ENCODE peak calls at places on chromosomes 6 and 20, in four cellular contexts. One of them, this sample, is unnamed.
A peak's percentile ranks its signal among the peaks of the same experiment; 100 is the strongest.

GRCh38 chr6:7241709-7242645 is 71.0 kb downstream of the SSR1 start:
- DNase-seq in mesendoderm: no peak
- DNase-seq in CD8-positive, alpha-beta T cell: no peak
- DNase-seq in fibroblast of mammary gland: no peak
- DNase-seq in this sample: no peak

GRCh38 chr20:46118481-46119020 is 437 bp downstream of the CD40 start:
- DNase-seq in CD8-positive, alpha-beta T cell: no peak
- DNase-seq in fibroblast of mammary gland: peak; percentile 8
- DNase-seq in mesendoderm: peak; percentile 59
- DNase-seq in this sample: no peak

GRCh38 chr20:43895235-43895634 is 19.4 kb upstream of the TOX2 start:
- DNase-seq in CD8-positive, alpha-beta T cell: no peak
- DNase-seq in fibroblast of mammary gland: peak; percentile 85
- DNase-seq in mesendoderm: no peak
- DNase-seq in this sample: no peak

GRCh38 chr6:81894286-81894685 is 141.8 kb upstream of the TENT5A start:
- DNase-seq in mesendoderm: no peak
- DNase-seq in fibroblast of mammary gland: peak; percentile 85
- DNase-seq in CD8-positive, alpha-beta T cell: no peak
- DNase-seq in this sample: no peak

GRCh38 chr6:110039996-110040383 is 61.9 kb downstream of the GPR6 start:
- DNase-seq in CD8-positive, alpha-beta T cell: peak; percentile 32
- DNase-seq in mesendoderm: peak; percentile 59
- DNase-seq in fibroblast of mammary gland: peak; percentile 24
- DNase-seq in this sample: peak; percentile 37

GRCh38 chr6:139369068-139369467 is 5.4 kb downstream of the CITED2 start:
- DNase-seq in CD8-positive, alpha-beta T cell: no peak
- DNase-seq in mesendoderm: peak; percentile 96
- DNase-seq in fibroblast of mammary gland: no peak
- DNase-seq in this sample: no peak

GRCh38 chr6:1952726-1953360 is 292.6 kb downstream of the GMDS start:
- DNase-seq in mesendoderm: peak; percentile 65
- DNase-seq in fibroblast of mammary gland: peak; percentile 99
- DNase-seq in CD8-positive, alpha-beta T cell: no peak
- DNase-seq in this sample: no peak

GRCh38 chr20:26243731-26244130 is 547.1 kb upstream of the ZNF337 start:
- DNase-seq in CD8-positive, alpha-beta T cell: no peak
- DNase-seq in mesendoderm: no peak
- DNase-seq in fibroblast of mammary gland: no peak
- DNase-seq in this sample: no peak

GRCh38 chr20:8673116-8673515 is 395.8 kb upstream of the PLCB4 start:
- DNase-seq in mesendoderm: no peak
- DNase-seq in CD8-positive, alpha-beta T cell: no peak
- DNase-seq in fibroblast of mammary gland: no peak
- DNase-seq in this sample: no peak

GRCh38 chr6:154555075-154555677 is 44.7 kb upstream of the CNKSR3 start:
- DNase-seq in mesendoderm: peak; percentile 64
- DNase-seq in fibroblast of mammary gland: no peak
- DNase-seq in CD8-positive, alpha-beta T cell: no peak
- DNase-seq in this sample: no peak

DNA sequence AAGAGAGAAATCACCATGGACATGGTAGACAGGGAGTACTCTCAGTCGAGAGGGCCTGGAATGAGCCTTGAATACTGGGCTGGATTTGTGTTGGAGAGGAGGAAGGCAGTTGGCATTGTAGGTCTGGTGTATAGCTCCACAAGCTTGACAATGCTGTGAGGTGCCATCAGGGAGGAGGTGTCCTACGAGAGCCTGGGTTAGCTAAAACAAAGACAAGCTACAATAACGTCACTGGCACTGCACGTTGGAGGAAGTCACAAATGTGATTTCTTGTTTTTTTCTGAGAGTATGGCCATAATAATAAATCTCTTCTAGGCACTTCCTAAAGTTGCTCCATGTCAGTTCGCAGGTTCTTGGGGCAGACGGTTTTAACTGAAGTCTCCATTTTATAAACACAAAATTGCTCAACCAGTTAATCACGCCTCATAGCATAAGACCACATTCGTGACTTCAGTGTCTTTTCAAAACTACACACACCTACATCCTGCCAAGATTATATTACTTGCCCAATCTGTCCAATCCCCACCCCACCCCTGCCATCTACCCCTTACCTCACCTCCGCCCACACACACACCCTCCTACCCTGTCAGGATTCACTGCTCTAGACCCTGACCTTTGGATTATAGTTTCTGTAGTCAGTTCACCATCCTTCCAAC is 4.4 kb upstream of the HLA-DMB start:
- DNase-seq in fibroblast of mammary gland: peak; percentile 6
- DNase-seq in CD8-positive, alpha-beta T cell: no peak
- DNase-seq in mesendoderm: no peak
- DNase-seq in this sample: no peak
- H3K4me3 ChIP-seq in fibroblast of mammary gland: no peak overlapping the region
- H3K4me3 ChIP-seq in CD8-positive, alpha-beta T cell: no peak overlapping the region
- H3K4me3 ChIP-seq in mesendoderm: no peak overlapping the region
- H3K4me3 ChIP-seq in this sample: no peak overlapping the region

DNA sequence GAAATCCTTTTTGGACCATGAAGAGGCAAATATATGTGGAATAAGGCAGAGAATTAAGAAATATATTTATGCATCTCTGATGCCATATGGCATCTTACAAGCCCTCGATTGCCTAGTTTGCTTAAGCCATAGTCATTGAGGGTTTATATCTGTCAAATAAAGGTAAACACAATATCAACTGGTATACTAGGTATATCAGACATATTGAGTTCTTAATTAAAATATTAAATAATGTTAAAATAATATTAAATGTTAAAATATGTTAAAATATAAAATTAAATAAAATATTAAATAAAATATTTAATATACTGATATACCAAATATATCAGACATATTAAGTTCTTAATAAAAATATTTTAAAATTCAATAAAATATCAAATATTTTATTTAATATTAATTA is 567.4 kb upstream of the PTCHD4 start:
- DNase-seq in mesendoderm: no peak
- DNase-seq in CD8-positive, alpha-beta T cell: no peak
- DNase-seq in fibroblast of mammary gland: no peak
- DNase-seq in this sample: no peak
- H3K4me3 ChIP-seq in mesendoderm: no peak overlapping the region
- H3K4me3 ChIP-seq in CD8-positive, alpha-beta T cell: no peak overlapping the region
- H3K4me3 ChIP-seq in fibroblast of mammary gland: no peak overlapping the region
- H3K4me3 ChIP-seq in this sample: no peak overlapping the region

GRCh38 chr6:10531513-10531912 is 10.4 kb downstream of the GCNT2 start:
- DNase-seq in CD8-positive, alpha-beta T cell: no peak
- DNase-seq in mesendoderm: no peak
- DNase-seq in fibroblast of mammary gland: no peak
- DNase-seq in this sample: no peak
- H3K4me3 ChIP-seq in CD8-positive, alpha-beta T cell: no peak overlapping the region
- H3K4me3 ChIP-seq in mesendoderm: no peak overlapping the region
- H3K4me3 ChIP-seq in fibroblast of mammary gland: no peak overlapping the region
- H3K4me3 ChIP-seq in this sample: no peak overlapping the region

GRCh38 chr6:43645613-43645964 is 753 bp downstream of the RSPH9 start:
- DNase-seq in mesendoderm: no peak
- DNase-seq in fibroblast of mammary gland: no peak
- DNase-seq in CD8-positive, alpha-beta T cell: no peak
- DNase-seq in this sample: no peak
- H3K4me3 ChIP-seq in mesendoderm: peak overlapping the region; percentile 25
- H3K4me3 ChIP-seq in fibroblast of mammary gland: peak overlapping the region; percentile 58
- H3K4me3 ChIP-seq in CD8-positive, alpha-beta T cell: peak overlapping the region; percentile 37
- H3K4me3 ChIP-seq in this sample: no peak overlapping the region

GRCh38 chr6:27672113-27672799 is 199.4 kb upstream of the ZNF184 start:
- DNase-seq in CD8-positive, alpha-beta T cell: no peak
- DNase-seq in mesendoderm: peak; percentile 99
- DNase-seq in fibroblast of mammary gland: peak; percentile 84
- DNase-seq in this sample: peak; percentile 72
- H3K4me3 ChIP-seq in CD8-positive, alpha-beta T cell: no peak overlapping the region
- H3K4me3 ChIP-seq in mesendoderm: no peak overlapping the region
- H3K4me3 ChIP-seq in fibroblast of mammary gland: peak overlapping the region; percentile 31
- H3K4me3 ChIP-seq in this sample: peak overlapping the region; percentile 35

GRCh38 chr6:151763303-151763702 is 44.2 kb upstream of the ESR1 start:
- DNase-seq in mesendoderm: peak; percentile 4
- DNase-seq in CD8-positive, alpha-beta T cell: no peak
- DNase-seq in fibroblast of mammary gland: peak; percentile 69
- DNase-seq in this sample: peak; percentile 7

GRCh38 chr6:151762817-151763216 is 44.7 kb upstream of the ESR1 start:
- DNase-seq in mesendoderm: no peak
- DNase-seq in fibroblast of mammary gland: no peak
- DNase-seq in CD8-positive, alpha-beta T cell: no peak
- DNase-seq in this sample: no peak

GRCh38 chr6:151763938-151764680 is 43.4 kb upstream of the ESR1 start:
- DNase-seq in CD8-positive, alpha-beta T cell: peak; percentile 15
- DNase-seq in fibroblast of mammary gland: peak; percentile 89
- DNase-seq in mesendoderm: peak; percentile 96
- DNase-seq in this sample: peak; percentile 80

GRCh38 chr6:151760486-151760885 is 47.0 kb upstream of the ESR1 start:
- DNase-seq in mesendoderm: no peak
- DNase-seq in CD8-positive, alpha-beta T cell: no peak
- DNase-seq in fibroblast of mammary gland: no peak
- DNase-seq in this sample: no peak

GRCh38 chr6:151765444-151765886 is 42.0 kb upstream of the ESR1 start:
- DNase-seq in fibroblast of mammary gland: peak; percentile 91
- DNase-seq in CD8-positive, alpha-beta T cell: peak; percentile 14
- DNase-seq in mesendoderm: peak; percentile 80
- DNase-seq in this sample: peak; percentile 57
- H3K4me3 ChIP-seq in fibroblast of mammary gland: no peak overlapping the region
- H3K4me3 ChIP-seq in CD8-positive, alpha-beta T cell: no peak overlapping the region
- H3K4me3 ChIP-seq in mesendoderm: no peak overlapping the region
- H3K4me3 ChIP-seq in this sample: no peak overlapping the region

GRCh38 chr6:56172144-56172543 is 75.2 kb downstream of the COL21A1 start:
- DNase-seq in CD8-positive, alpha-beta T cell: no peak
- DNase-seq in mesendoderm: peak; percentile 11
- DNase-seq in fibroblast of mammary gland: no peak
- DNase-seq in this sample: no peak
- H3K4me3 ChIP-seq in CD8-positive, alpha-beta T cell: no peak overlapping the region
- H3K4me3 ChIP-seq in mesendoderm: no peak overlapping the region
- H3K4me3 ChIP-seq in fibroblast of mammary gland: no peak overlapping the region
- H3K4me3 ChIP-seq in this sample: no peak overlapping the region

GRCh38 chr20:52972965-52973819 is 1.0 kb downstream of the TSHZ2 start:
- DNase-seq in mesendoderm: peak; percentile 37
- DNase-seq in fibroblast of mammary gland: peak; percentile 10
- DNase-seq in CD8-positive, alpha-beta T cell: peak; percentile 11
- DNase-seq in this sample: no peak
- H3K4me3 ChIP-seq in mesendoderm: no peak overlapping the region
- H3K4me3 ChIP-seq in fibroblast of mammary gland: peak overlapping the region; percentile 56
- H3K4me3 ChIP-seq in CD8-positive, alpha-beta T cell: peak overlapping the region; percentile 69
- H3K4me3 ChIP-seq in this sample: no peak overlapping the region

GRCh38 chr20:38875170-38875993 is 50.8 kb upstream of the FAM83D start:
- DNase-seq in fibroblast of mammary gland: no peak
- DNase-seq in mesendoderm: peak; percentile 63
- DNase-seq in CD8-positive, alpha-beta T cell: peak; percentile 69
- DNase-seq in this sample: no peak
- H3K4me3 ChIP-seq in fibroblast of mammary gland: no peak overlapping the region
- H3K4me3 ChIP-seq in mesendoderm: no peak overlapping the region
- H3K4me3 ChIP-seq in CD8-positive, alpha-beta T cell: peak overlapping the region; percentile 32
- H3K4me3 ChIP-seq in this sample: no peak overlapping the region

DNA sequence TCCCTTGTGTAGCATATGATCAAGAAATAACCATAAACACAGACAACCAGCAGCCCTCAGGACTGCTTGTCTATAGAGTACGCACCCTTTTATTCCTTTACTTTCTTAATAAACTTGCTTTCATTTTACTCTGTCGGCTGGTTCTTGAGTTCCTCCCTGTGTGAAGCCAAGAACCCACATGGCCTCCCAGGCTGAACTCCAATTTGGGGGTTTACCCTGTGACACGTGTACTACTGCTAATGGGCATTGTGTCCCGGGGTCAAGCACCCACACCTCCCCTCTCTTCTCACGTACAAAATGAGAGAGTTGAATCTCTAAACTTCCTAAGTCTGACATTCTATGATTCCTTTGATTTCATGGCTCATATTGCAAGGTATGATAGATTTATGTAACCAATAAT is 9.9 kb downstream of the LAMA4 start:
- DNase-seq in CD8-positive, alpha-beta T cell: no peak
- DNase-seq in mesendoderm: no peak
- DNase-seq in fibroblast of mammary gland: no peak
- DNase-seq in this sample: no peak
- H3K4me3 ChIP-seq in CD8-positive, alpha-beta T cell: no peak overlapping the region
- H3K4me3 ChIP-seq in mesendoderm: no peak overlapping the region
- H3K4me3 ChIP-seq in fibroblast of mammary gland: no peak overlapping the region
- H3K4me3 ChIP-seq in this sample: no peak overlapping the region

This sample was measured in WERI-Rb-1.